ENCODE peak calls at places on chromosomes 4 and X, in five cellular contexts. G, X, Z, W and U are unnamed samples.

GRCh38 chr4:149161247-149161646 is 654.4 kb downstream of the IQCM start:
- DNase-seq in X (no peak), W (no peak), G (peak), Z (no peak), U (no peak)

GRCh38 chr4:37985730-37986275 is 25.6 kb downstream of the PTTG2 start:
- DNase-seq in W (no peak), G (no peak), Z (no peak), X (no peak), U (no peak)

GRCh38 chrX:96407043-96407442 is 277.6 kb upstream of the DIAPH2 start:
- DNase-seq in G (peak), Z (no peak), W (no peak), X (no peak), U (no peak)

GRCh38 chr4:78904143-78904542 is 35.1 kb downstream of the PAQR3 start:
- DNase-seq in G (no peak), Z (no peak), W (no peak), X (no peak), U (no peak)

GRCh38 chr4:71069063-71069462 is 75.6 kb downstream of the DCK start:
- DNase-seq in G (no peak), Z (no peak), W (no peak), X (no peak), U (no peak)

GRCh38 chrX:136063340-136064079 is 78.3 kb downstream of the SLC9A6 start:
- DNase-seq in X (no peak), W (no peak), Z (no peak), G (peak), U (no peak)

GRCh38 chrX:54029543-54030143 is 14.6 kb downstream of the PHF8 start:
- DNase-seq in G (peak), Z (no peak), W (no peak), X (no peak), U (no peak)

GRCh38 chrX:115719171-115719570 is 158.2 kb downstream of the PLS3 start:
- DNase-seq in Z (no peak), G (no peak), W (no peak), X (no peak), U (no peak)

GRCh38 chr4:107069049-107069448 is 32.9 kb upstream of the DKK2 start:
- DNase-seq in G (no peak), X (no peak), W (no peak), Z (no peak), U (no peak)

GRCh38 chr4:48141048-48141447 is 7.0 kb upstream of the TXK start:
- DNase-seq in G (peak), W (peak), X (no peak), Z (no peak), U (no peak)

GRCh38 chr4:119299221-119300071 is 22.5 kb downstream of the FABP2 start:
- DNase-seq in Z (no peak), W (peak), X (no peak), G (peak), U (no peak)

GRCh38 chrX:14697453-14697852 is 168.1 kb downstream of the GLRA2 start:
- DNase-seq in Z (no peak), W (peak), G (peak), X (peak), U (peak)

GRCh38 chrX:133985164-133986007 is at the start of gene GPC3:
- DNase-seq in X (peak), W (no peak), Z (no peak), G (peak), U (peak)

GRCh38 chrX:70479970-70480659 is 35.5 kb downstream of the DLG3 start:
- DNase-seq in X (no peak), G (peak), W (no peak), Z (no peak), U (no peak)

GRCh38 chr4:19857405-19857804 is 394.3 kb upstream of the SLIT2 start:
- DNase-seq in G (no peak), X (no peak), Z (no peak), W (no peak), U (no peak)

GRCh38 chr4:2516635-2517034 is 19.8 kb upstream of the FAM193A start:
- DNase-seq in W (no peak), G (no peak), Z (no peak), X (no peak), U (no peak)

GRCh38 chr4:80035336-80035735 is 37.7 kb downstream of the ANTXR2 start:
- DNase-seq in Z (no peak), G (no peak), W (no peak), X (no peak), U (no peak)

GRCh38 chrX:39022106-39022505 is 220.8 kb downstream of the MID1IP1 start:
- DNase-seq in G (no peak), W (no peak), X (no peak), Z (no peak), U (no peak)

GRCh38 chrX:38256019-38256418 is 35.3 kb upstream of the SRPX start:
- DNase-seq in Z (no peak), G (no peak), X (no peak), W (no peak), U (no peak)

GRCh38 chr4:175253184-175253902 is 335.2 kb downstream of the ADAM29 start:
- DNase-seq in W (peak), G (peak), X (no peak), Z (no peak), U (no peak)

GRCh38 chrX:72620550-72621145 is 48.0 kb upstream of the HDAC8 start:
- DNase-seq in X (no peak), Z (no peak), G (peak), W (no peak), U (no peak)

GRCh38 chr4:107699466-107700206 is 20.4 kb downstream of the PAPSS1 start:
- DNase-seq in G (no peak), X (no peak), Z (no peak), W (no peak), U (no peak)

GRCh38 chr4:140305053-140305452 is 68.4 kb upstream of the SCOC start:
- DNase-seq in W (no peak), X (no peak), G (peak), Z (no peak), U (no peak)

GRCh38 chr4:98262431-98262830 is 1.2 kb downstream of the RAP1GDS1 start:
- DNase-seq in G (peak), Z (no peak), W (peak), X (no peak), U (no peak)

GRCh38 chr4:177448850-177449249 is 6.6 kb upstream of the AGA start:
- DNase-seq in G (no peak), Z (no peak), W (no peak), X (no peak), U (no peak)

GRCh38 chrX:14948701-14949100 is 75.5 kb downstream of the MOSPD2 start:
- DNase-seq in Z (no peak), X (no peak), W (no peak), G (peak), U (no peak)

GRCh38 chr4:101127176-101127790 is 220.0 kb downstream of the PPP3CA start:
- DNase-seq in G (no peak), X (no peak), W (peak), Z (no peak), U (no peak)

GRCh38 chr4:169601016-169601771 is 11.2 kb downstream of the NEK1 start:
- DNase-seq in X (no peak), Z (no peak), W (no peak), G (no peak), U (no peak)

GRCh38 chr4:142917678-142918077 is 71.6 kb upstream of the INPP4B start:
- DNase-seq in W (no peak), Z (no peak), G (no peak), X (no peak), U (no peak)

GRCh38 chr4:57102050-57102564 is 8.1 kb downstream of the IGFBP7 start:
- DNase-seq in W (no peak), Z (no peak), G (peak), X (peak), U (no peak)

GRCh38 chr4:76156635-76157034 is 8.4 kb upstream of the NUP54 start:
- DNase-seq in G (peak), Z (no peak), W (no peak), X (no peak), U (no peak)

GRCh38 chrX:71100581-71101505 is 5.2 kb downstream of the FOXO4 start:
- DNase-seq in G (no peak), W (no peak), Z (peak), X (no peak), U (no peak)

GRCh38 chr4:8818063-8818881 is 53.4 kb downstream of the HMX1 start:
- DNase-seq in X (peak), G (no peak), W (no peak), Z (peak), U (no peak)

GRCh38 chr4:188387134-188387791 is 248.0 kb downstream of the TRIML1 start:
- DNase-seq in Z (no peak), G (peak), W (no peak), X (no peak), U (no peak)

GRCh38 chrX:17595456-17596035 is 141.7 kb upstream of the SCML1 start:
- DNase-seq in G (peak), Z (no peak), X (no peak), W (no peak), U (no peak)

GRCh38 chrX:19198448-19198847 is 76.2 kb upstream of the ADGRG2 start:
- DNase-seq in Z (no peak), G (no peak), W (no peak), X (no peak), U (no peak)

GRCh38 chr4:141486375-141486997 is 149.9 kb upstream of the IL15 start:
- DNase-seq in X (no peak), Z (no peak), W (no peak), G (peak), U (no peak)

DNA sequence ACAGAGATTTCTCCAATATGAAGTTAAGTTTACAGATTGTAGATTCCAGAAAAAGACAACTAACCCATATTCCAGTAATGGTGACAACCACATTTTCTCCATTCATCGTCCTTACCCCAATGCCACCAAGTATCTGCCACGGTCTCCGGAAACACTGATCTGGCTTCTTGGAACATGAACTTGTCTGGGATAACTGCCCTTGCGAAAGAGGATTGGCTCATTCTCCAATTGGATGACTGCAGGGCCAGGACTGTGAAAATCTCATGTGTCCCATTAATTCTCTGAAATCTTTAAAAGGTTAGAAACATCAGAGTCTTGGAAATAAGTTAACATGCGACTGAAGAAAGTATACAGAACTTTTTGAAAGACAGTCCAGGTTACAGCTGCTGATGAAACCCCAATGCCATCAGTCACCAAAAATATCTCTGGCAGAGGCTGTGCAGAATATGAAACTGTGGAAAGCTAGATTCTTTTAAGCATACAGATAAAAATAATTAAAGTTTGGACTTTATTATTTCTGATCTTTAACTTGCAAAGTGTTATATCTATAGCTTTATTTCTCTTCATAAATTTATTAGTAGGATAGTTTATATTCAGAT is 496.9 kb downstream of the PPARGC1A start:
- DNase-seq in W (no peak), G (no peak), Z (no peak), X (no peak), U (no peak)
- TF ChIP-seq CTCF in W (no peak), G (no peak), Z (no peak), X (no peak), U (no peak)

DNA sequence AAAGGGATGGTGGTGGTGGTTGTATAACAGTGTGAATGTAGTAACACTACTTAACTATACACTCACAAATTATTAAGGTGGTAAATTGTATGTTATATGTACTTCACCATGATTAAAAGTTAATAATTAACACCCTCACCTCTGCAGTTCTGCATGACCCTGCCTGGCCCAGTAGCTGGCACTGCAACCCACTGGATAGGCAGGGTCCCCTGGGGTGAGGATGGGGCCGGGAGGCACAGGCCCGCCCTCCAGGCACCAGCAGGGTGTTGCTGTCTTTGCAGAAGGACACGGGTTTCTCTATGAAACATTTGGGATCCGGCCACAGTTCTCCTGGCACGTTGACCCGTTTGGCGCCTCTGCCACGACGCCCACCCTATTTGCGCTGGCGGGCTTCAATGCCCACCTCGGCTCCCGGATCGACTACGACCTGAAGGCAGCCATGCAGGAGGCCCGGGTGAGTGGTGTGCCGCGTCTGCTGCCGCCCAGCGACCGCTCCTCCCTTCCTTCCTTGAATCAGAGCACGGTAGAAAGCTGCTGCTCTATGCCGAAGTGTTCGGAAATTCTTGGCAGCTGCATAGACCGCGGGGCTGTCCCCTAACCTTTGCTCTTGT is 11.8 kb downstream of the MAN2B2 start:
- DNase-seq in W (no peak), Z (no peak), G (no peak), X (no peak), U (no peak)
- TF ChIP-seq CTCF in W (no peak), Z (no peak), G (no peak), X (no peak), U (no peak)

GRCh38 chr4:127788517-127788916 is 6.4 kb downstream of the HSPA4L start:
- DNase-seq in W (no peak), G (peak), X (no peak), Z (no peak), U (no peak)
- TF ChIP-seq CTCF in W (peak), G (peak), X (peak), Z (no peak), U (no peak)

GRCh38 chr4:170674176-170674575 is 584.4 kb upstream of the AADAT start:
- DNase-seq in Z (no peak), X (no peak), W (no peak), G (peak), U (no peak)
- TF ChIP-seq CTCF in Z (no peak), X (no peak), W (no peak), G (no peak), U (no peak)